ENCODE peak calls at places on chromosomes 11 and 22, in eight cellular contexts. V is aorta; T is kidney; Q is NCI-H446 treated with DMSO at 0.1 percent for 48 hours; B is mucosa of descending colon; M is kidney epithelial cell; Z is NCI-H460; G is activated T-helper 1 cell treated with anti-CD3 and anti-CD28 coated beads, Interleukin-2, amount 50 U/mL, for 16 hours. C is an unnamed sample.

GRCh38 chr11:26599876-26600434 is 27.9 kb upstream of the MUC15 start:
- DNase-seq in Q (no peak), V (no peak), M (no peak), B (no peak), Z (no peak), G (no peak), T (no peak), C (no peak)

GRCh38 chr11:45450189-45450588 is 164.0 kb upstream of the SYT13 start:
- DNase-seq in V (peak; percentile 18), Z (no peak), Q (no peak), T (no peak), B (no peak), G (no peak), M (no peak), C (no peak)

GRCh38 chr22:39289445-39290247 is 29.8 kb downstream of the RPL3 start:
- DNase-seq in V (no peak), T (no peak), G (no peak), Z (no peak), M (no peak), Q (no peak), B (no peak), C (no peak)

GRCh38 chr11:116844722-116845121 is 7.3 kb upstream of the APOA1 start:
- DNase-seq in V (no peak), Q (peak; percentile 9), B (no peak), T (no peak), G (no peak), Z (no peak), M (no peak), C (no peak)

GRCh38 chr22:41917906-41918791 is 3.3 kb upstream of the SHISA8 start:
- DNase-seq in Z (peak; percentile 16), T (no peak), M (no peak), G (no peak), V (peak; percentile 86), Q (no peak), B (no peak), C (no peak)

GRCh38 chr11:82927264-82927880 is 25.8 kb downstream of the DDIAS start:
- DNase-seq in Z (peak; percentile 41), G (no peak), M (peak; percentile 10), V (no peak), B (no peak), T (no peak), Q (peak; percentile 60), C (peak; percentile 76)

GRCh38 chr11:68976563-68976962 is 4.2 kb downstream of the MRGPRD start:
- DNase-seq in Z (no peak), Q (no peak), V (no peak), G (no peak), T (peak; percentile 24), B (no peak), M (no peak), C (no peak)

GRCh38 chr22:49202226-49202625 is 625.4 kb downstream of the BRD1 start:
- DNase-seq in Q (no peak), M (no peak), T (peak; percentile 22), V (no peak), Z (no peak), G (no peak), B (peak; percentile 29), C (no peak)

GRCh38 chr11:76419896-76420295 is 24.9 kb upstream of the EMSY start:
- DNase-seq in B (no peak), Z (no peak), M (no peak), Q (no peak), T (no peak), V (no peak), G (no peak), C (no peak)

GRCh38 chr11:19218801-19219460 is 17.1 kb upstream of the CSRP3 start:
- DNase-seq in Q (peak; percentile 66), G (no peak), Z (no peak), M (no peak), V (no peak), B (peak; percentile 38), T (no peak), C (no peak)

GRCh38 chr11:131691558-131692041 is 321.2 kb downstream of the NTM start:
- DNase-seq in Z (peak; percentile 16), G (no peak), M (no peak), V (no peak), B (no peak), T (peak; percentile 54), Q (no peak), C (no peak)

GRCh38 chr22:32564170-32565001 is 89.8 kb downstream of the FBXO7 start:
- DNase-seq in T (no peak), B (no peak), G (no peak), V (no peak), M (no peak), Q (no peak), Z (no peak), C (no peak)

GRCh38 chr11:32893947-32894827 is 1.6 kb downstream of the QSER1 start:
- DNase-seq in B (no peak), G (no peak), Z (no peak), V (no peak), T (no peak), M (peak; percentile 83), Q (peak; percentile 87), C (peak; percentile 73)

GRCh38 chr22:44664149-44664548 is 37.9 kb upstream of the PRR5 start:
- DNase-seq in Q (no peak), B (peak; percentile 84), Z (no peak), T (peak; percentile 87), V (peak; percentile 90), G (peak; percentile 22), M (no peak), C (no peak)

GRCh38 chr11:16155448-16155847 is 200.9 kb downstream of the SOX6 start:
- DNase-seq in B (no peak), Z (no peak), Q (no peak), G (no peak), M (no peak), V (no peak), T (no peak), C (no peak)

GRCh38 chr11:46686886-46687810 is 13.3 kb downstream of the ARHGAP1 start:
- DNase-seq in B (peak; percentile 47), M (no peak), T (peak; percentile 73), V (no peak), G (no peak), Z (no peak), Q (peak; percentile 49), C (no peak)

GRCh38 chr11:12150831-12151382 is 40.5 kb downstream of the MICAL2 start:
- DNase-seq in V (no peak), Z (no peak), B (no peak), T (peak; percentile 10), M (no peak), Q (no peak), G (no peak), C (no peak)

GRCh38 chr11:130413383-130414106 is 14.9 kb downstream of the ADAMTS8 start:
- DNase-seq in T (no peak), V (peak; percentile 71), Q (no peak), Z (no peak), B (no peak), M (peak; percentile 73), G (no peak), C (no peak)

GRCh38 chr11:70333206-70333605 is 62.7 kb downstream of the PPFIA1 start:
- DNase-seq in T (no peak), G (no peak), B (no peak), Q (no peak), M (no peak), Z (no peak), V (no peak), C (no peak)

GRCh38 chr22:17705565-17706450 is 67.3 kb downstream of the BCL2L13 start:
- DNase-seq in G (no peak), V (no peak), Z (no peak), T (no peak), B (no peak), Q (no peak), M (no peak), C (no peak)

GRCh38 chr22:37703906-37704305 is 7.1 kb downstream of the TRIOBP start:
- DNase-seq in G (no peak), B (no peak), V (no peak), T (no peak), Q (no peak), M (no peak), Z (no peak), C (no peak)

GRCh38 chr22:29072193-29072978 is 449 bp upstream of the KREMEN1 start:
- DNase-seq in Z (peak; percentile 54), V (peak; percentile 87), G (peak; percentile 54), Q (peak; percentile 23), M (no peak), B (peak; percentile 97), T (peak; percentile 98), C (peak; percentile 96)

GRCh38 chr11:132866783-132867545 is 665.3 kb downstream of the OPCML start:
- DNase-seq in T (no peak), V (no peak), M (peak; percentile 29), Q (no peak), B (no peak), Z (no peak), G (no peak), C (no peak)

GRCh38 chr22:24101966-24102365 is 79.3 kb upstream of the SUSD2 start:
- DNase-seq in G (no peak), M (no peak), B (no peak), Q (no peak), V (peak; percentile 35), T (peak; percentile 22), Z (no peak), C (no peak)

GRCh38 chr11:20336056-20336455 is 27.5 kb upstream of the HTATIP2 start:
- DNase-seq in G (no peak), M (no peak), Q (peak; percentile 77), B (no peak), T (no peak), V (no peak), Z (no peak), C (no peak)

GRCh38 chr22:46006379-46007002 is 29.5 kb upstream of the WNT7B start:
- DNase-seq in M (peak; percentile 52), B (peak; percentile 92), Z (peak; percentile 82), Q (peak; percentile 74), G (peak; percentile 90), V (peak; percentile 97), T (peak; percentile 97), C (peak; percentile 77)

GRCh38 chr11:35146074-35146521 is 7.1 kb downstream of the CD44 start:
- DNase-seq in G (no peak), V (no peak), B (no peak), T (no peak), M (no peak), Q (no peak), Z (no peak), C (no peak)

GRCh38 chr22:19407649-19408606 is 23.6 kb downstream of the HIRA start:
- DNase-seq in Q (no peak), G (no peak), T (peak; percentile 66), M (no peak), B (no peak), Z (no peak), V (no peak), C (no peak)

GRCh38 chr11:36065436-36065835 is 121.6 kb downstream of the LDLRAD3 start:
- DNase-seq in Q (no peak), T (no peak), M (no peak), Z (no peak), B (no peak), V (no peak), G (no peak), C (no peak)

GRCh38 chr11:1397146-1397861 is 7.6 kb downstream of the BRSK2 start:
- DNase-seq in M (no peak), V (peak; percentile 34), Z (no peak), T (no peak), B (no peak), G (no peak), Q (no peak), C (no peak)

GRCh38 chr11:67648140-67648795 is 2.3 kb downstream of the ACY3 start:
- DNase-seq in Q (no peak), T (no peak), V (peak; percentile 38), G (no peak), Z (peak; percentile 18), B (peak; percentile 70), M (no peak), C (no peak)

GRCh38 chr22:46002757-46003270 is 25.9 kb upstream of the WNT7B start:
- DNase-seq in Q (no peak), T (peak; percentile 81), B (peak; percentile 52), M (no peak), G (no peak), Z (no peak), V (no peak), C (no peak)

GRCh38 chr11:102279641-102280170 is 37.6 kb upstream of the BIRC3 start:
- DNase-seq in M (no peak), V (no peak), Z (no peak), T (no peak), Q (no peak), B (no peak), G (no peak), C (peak; percentile 26)

C was measured in LoVo.